ENCODE peak calls at places on chromosome 18, in nine cellular contexts. A is mammary epithelial cell; C is CD4-positive, alpha-beta memory T cell; J is uterus; H is heart right ventricle; X is lower lobe of right lung; Q is upper lobe of right lung; I is ascending aorta; B is neural progenitor cell. G is an unnamed sample.

GRCh38 chr18:11412790-11413189 is 196.6 kb upstream of the SLC35G4 start:
- DNase-seq in J (no peak), A (no peak), H (no peak), X (no peak), C (no peak), I (no peak), Q (no peak), B (no peak), G (no peak)

GRCh38 chr18:77223653-77224052 is 26.0 kb upstream of the GALR1 start:
- DNase-seq in A (peak), C (no peak), Q (no peak), H (no peak), X (no peak), B (no peak), J (no peak), I (no peak), G (no peak)

GRCh38 chr18:9902832-9903231 is 11.0 kb upstream of the VAPA start:
- DNase-seq in B (peak), X (no peak), I (no peak), C (no peak), Q (no peak), J (no peak), A (no peak), H (no peak), G (no peak)

GRCh38 chr18:63062246-63062645 is 257.3 kb downstream of the BCL2 start:
- DNase-seq in Q (no peak), I (no peak), A (no peak), J (no peak), B (no peak), H (no peak), C (no peak), X (no peak), G (no peak)

GRCh38 chr18:61948842-61949438 is 56.1 kb upstream of the RNF152 start:
- DNase-seq in C (no peak), B (peak), I (no peak), A (peak), J (no peak), X (no peak), Q (no peak), H (no peak), G (no peak)

GRCh38 chr18:36419913-36420531 is 122.5 kb downstream of the FHOD3 start:
- DNase-seq in Q (no peak), C (no peak), J (no peak), I (no peak), B (no peak), H (no peak), A (peak), X (no peak), G (no peak)

GRCh38 chr18:4806342-4806741 is 351.2 kb upstream of the DLGAP1 start:
- DNase-seq in H (no peak), A (no peak), C (no peak), J (no peak), B (no peak), X (no peak), I (no peak), Q (no peak), G (no peak)

GRCh38 chr18:76955529-76956170 is 133.3 kb downstream of the ZNF236 start:
- DNase-seq in Q (peak), C (no peak), B (no peak), H (no peak), J (no peak), X (peak), I (no peak), A (no peak), G (no peak)

GRCh38 chr18:22694954-22695353 is 238.2 kb upstream of the RBBP8 start:
- DNase-seq in B (no peak), X (no peak), Q (no peak), I (no peak), C (no peak), H (peak), A (peak), J (peak), G (no peak)

GRCh38 chr18:35688757-35689156 is 107.2 kb downstream of the GALNT1 start:
- DNase-seq in B (no peak), I (no peak), C (no peak), A (peak), X (no peak), Q (no peak), H (no peak), J (no peak), G (no peak)

GRCh38 chr18:27685807-27686412 is 491.0 kb downstream of the CDH2 start:
- DNase-seq in H (no peak), B (peak), I (no peak), C (no peak), J (no peak), A (peak), X (no peak), Q (no peak), G (no peak)

GRCh38 chr18:158128-159036 is at the start of gene USP14:
- DNase-seq in I (peak), B (peak), J (peak), X (peak), C (peak), A (peak), H (peak), Q (peak), G (peak)

GRCh38 chr18:3350566-3351527 is 88.9 kb downstream of the MYL12B start:
- DNase-seq in A (peak), I (no peak), C (no peak), J (no peak), X (no peak), Q (no peak), B (no peak), H (no peak), G (no peak)

GRCh38 chr18:47793609-47794008 is 136.8 kb downstream of the SMAD2 start:
- DNase-seq in A (no peak), X (no peak), C (no peak), J (no peak), Q (no peak), B (no peak), H (no peak), I (no peak), G (no peak)

GRCh38 chr18:28706397-28706796 is 529.5 kb upstream of the CDH2 start:
- DNase-seq in J (no peak), B (no peak), X (no peak), A (no peak), I (no peak), Q (no peak), C (no peak), H (no peak), G (no peak)

GRCh38 chr18:70355620-70356385 is 67.0 kb downstream of the SOCS6 start:
- DNase-seq in I (no peak), B (no peak), J (no peak), X (no peak), C (no peak), Q (no peak), H (no peak), A (no peak), G (no peak)

GRCh38 chr18:8634508-8634907 is 25.3 kb downstream of the RAB12 start:
- DNase-seq in X (no peak), H (no peak), Q (no peak), J (no peak), A (no peak), I (no peak), B (no peak), C (no peak), G (no peak)

GRCh38 chr18:68564961-68565360 is 149.9 kb downstream of the TMX3 start:
- DNase-seq in J (no peak), H (no peak), C (no peak), I (no peak), Q (no peak), A (no peak), X (no peak), B (no peak), G (no peak)

GRCh38 chr18:74412106-74412880 is 44.8 kb downstream of the DIPK1C start:
- DNase-seq in C (no peak), H (no peak), X (no peak), J (no peak), Q (no peak), A (no peak), I (no peak), B (peak), G (peak)

GRCh38 chr18:62245699-62246098 is 58.6 kb downstream of the RELCH start:
- DNase-seq in J (no peak), X (no peak), C (no peak), H (no peak), I (no peak), Q (no peak), A (no peak), B (no peak), G (no peak)

GRCh38 chr18:27382477-27383216 is 197.5 kb upstream of the CHST9 start:
- DNase-seq in A (no peak), B (no peak), Q (no peak), J (no peak), C (no peak), H (no peak), X (no peak), I (no peak), G (no peak)

GRCh38 chr18:4107049-4107459 is 348.1 kb downstream of the DLGAP1 start:
- DNase-seq in A (no peak), C (no peak), B (peak), Q (no peak), J (no peak), X (no peak), H (no peak), I (no peak), G (no peak)

GRCh38 chr18:44680271-44681038 is at the start of gene SETBP1:
- DNase-seq in B (peak), X (peak), C (no peak), I (peak), Q (peak), A (peak), J (peak), H (peak), G (peak)

GRCh38 chr18:29161429-29161828 is 984.5 kb upstream of the CDH2 start:
- DNase-seq in H (no peak), Q (no peak), C (no peak), J (no peak), I (no peak), A (no peak), B (no peak), X (no peak), G (no peak)

GRCh38 chr18:63137999-63138448 is 181.5 kb downstream of the BCL2 start:
- DNase-seq in Q (no peak), J (no peak), C (peak), I (no peak), A (no peak), B (no peak), X (no peak), H (peak), G (no peak)

GRCh38 chr18:45752681-45753080 is 28.7 kb downstream of the SLC14A1 start:
- DNase-seq in H (no peak), Q (no peak), A (no peak), X (no peak), B (no peak), I (no peak), J (no peak), C (no peak), G (no peak)

GRCh38 chr18:8088626-8089025 is 520.6 kb upstream of the RAB12 start:
- DNase-seq in Q (no peak), I (no peak), H (no peak), B (no peak), J (no peak), X (no peak), C (no peak), A (peak), G (no peak)

GRCh38 chr18:79682896-79683625 is 3.5 kb downstream of the CTDP1 start:
- DNase-seq in C (peak), J (no peak), Q (no peak), A (no peak), H (no peak), X (no peak), I (no peak), B (no peak), G (no peak)

GRCh38 chr18:8890957-8891464 is 185.7 kb downstream of the MTCL1 start:
- DNase-seq in Q (no peak), H (no peak), C (no peak), A (peak), J (no peak), X (no peak), B (peak), I (no peak), G (no peak)

GRCh38 chr18:47893939-47894699 is 36.3 kb downstream of the SMAD2 start:
- DNase-seq in A (no peak), I (no peak), B (no peak), Q (no peak), C (no peak), J (no peak), H (no peak), X (no peak), G (no peak)

GRCh38 chr18:35076556-35076955 is 35.3 kb downstream of the MAPRE2 start:
- DNase-seq in H (no peak), C (no peak), A (peak), B (no peak), I (no peak), Q (no peak), X (no peak), J (no peak), G (no peak)

GRCh38 chr18:49838381-49838780 is 25.0 kb upstream of the ACAA2 start:
- DNase-seq in H (no peak), C (no peak), A (no peak), Q (no peak), B (no peak), I (no peak), J (no peak), X (no peak), G (no peak)
- H3K27ac ChIP-seq in H (no peak), C (no peak), A (peak), Q (no peak), B (no peak), I (no peak), J (no peak), X (no peak), G (no peak)

GRCh38 chr18:13386891-13387801 is 168.6 kb downstream of the LDLRAD4 start:
- DNase-seq in H (no peak), C (no peak), B (no peak), J (no peak), I (no peak), A (no peak), Q (no peak), X (no peak), G (no peak)
- H3K27ac ChIP-seq in H (no peak), C (no peak), B (no peak), J (no peak), I (peak), A (no peak), Q (no peak), X (no peak), G (no peak)

GRCh38 chr18:57950542-57950941 is 93.5 kb upstream of the NEDD4L start:
- DNase-seq in J (no peak), C (no peak), A (peak), B (no peak), X (no peak), H (no peak), I (no peak), Q (no peak), G (no peak)

GRCh38 chr18:57953883-57954282 is 90.1 kb upstream of the NEDD4L start:
- DNase-seq in H (no peak), Q (no peak), C (no peak), B (no peak), I (no peak), A (no peak), J (no peak), X (no peak), G (no peak)

GRCh38 chr18:57954928-57955327 is 89.1 kb upstream of the NEDD4L start:
- DNase-seq in B (no peak), A (no peak), X (no peak), H (no peak), I (no peak), C (no peak), J (no peak), Q (no peak), G (no peak)

GRCh38 chr18:57951999-57952774 is 91.8 kb upstream of the NEDD4L start:
- DNase-seq in B (no peak), A (peak), J (no peak), X (peak), C (no peak), Q (peak), I (no peak), H (no peak), G (no peak)

GRCh38 chr18:57951110-57951796 is 92.8 kb upstream of the NEDD4L start:
- DNase-seq in C (no peak), I (no peak), H (no peak), B (no peak), X (no peak), A (peak), J (no peak), Q (no peak), G (no peak)
- H3K27ac ChIP-seq in C (no peak), I (no peak), H (no peak), B (no peak), X (no peak), A (peak), J (no peak), Q (no peak), G (no peak)

DNA sequence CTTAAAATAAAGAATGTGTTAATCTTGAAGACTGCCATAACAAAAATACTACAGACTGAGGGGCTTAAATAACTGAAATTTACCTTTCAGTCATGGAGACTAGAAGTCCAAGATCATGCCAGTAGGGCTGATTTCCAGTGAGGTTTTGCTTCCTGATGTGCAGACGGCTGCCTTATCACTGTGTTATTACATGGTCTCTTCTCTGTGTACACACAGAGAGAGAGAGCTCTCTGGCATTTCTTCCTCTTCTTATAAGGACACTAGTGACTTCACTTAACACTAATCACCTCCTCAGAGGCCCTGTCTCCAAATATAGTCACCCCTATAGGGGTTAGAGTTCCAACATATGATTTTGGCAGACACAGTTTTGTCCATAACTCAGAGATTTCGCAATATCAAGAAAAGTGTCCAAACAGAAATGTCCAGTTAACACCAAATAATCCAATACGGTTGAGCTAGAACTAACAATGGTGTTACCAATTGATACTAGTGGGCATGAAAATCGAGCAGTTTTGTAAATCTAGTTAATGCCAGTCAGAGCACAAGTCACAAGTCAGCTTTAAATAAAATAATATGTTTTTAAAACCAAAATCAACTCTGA is 399.8 kb downstream of the ADCYAP1 start:
- DNase-seq in X (no peak), H (no peak), J (no peak), I (no peak), B (no peak), Q (no peak), A (no peak), C (no peak), G (no peak)
- H3K27ac ChIP-seq in X (no peak), H (no peak), J (no peak), I (no peak), B (no peak), Q (no peak), A (no peak), C (no peak), G (no peak)

GRCh38 chr18:66511810-66512209 is 92.1 kb downstream of the CDH19 start:
- DNase-seq in I (no peak), B (no peak), Q (no peak), A (peak), J (no peak), H (no peak), C (no peak), X (no peak), G (no peak)
- H3K27ac ChIP-seq in I (no peak), B (no peak), Q (no peak), A (peak), J (no peak), H (no peak), C (no peak), X (no peak), G (no peak)

DNA sequence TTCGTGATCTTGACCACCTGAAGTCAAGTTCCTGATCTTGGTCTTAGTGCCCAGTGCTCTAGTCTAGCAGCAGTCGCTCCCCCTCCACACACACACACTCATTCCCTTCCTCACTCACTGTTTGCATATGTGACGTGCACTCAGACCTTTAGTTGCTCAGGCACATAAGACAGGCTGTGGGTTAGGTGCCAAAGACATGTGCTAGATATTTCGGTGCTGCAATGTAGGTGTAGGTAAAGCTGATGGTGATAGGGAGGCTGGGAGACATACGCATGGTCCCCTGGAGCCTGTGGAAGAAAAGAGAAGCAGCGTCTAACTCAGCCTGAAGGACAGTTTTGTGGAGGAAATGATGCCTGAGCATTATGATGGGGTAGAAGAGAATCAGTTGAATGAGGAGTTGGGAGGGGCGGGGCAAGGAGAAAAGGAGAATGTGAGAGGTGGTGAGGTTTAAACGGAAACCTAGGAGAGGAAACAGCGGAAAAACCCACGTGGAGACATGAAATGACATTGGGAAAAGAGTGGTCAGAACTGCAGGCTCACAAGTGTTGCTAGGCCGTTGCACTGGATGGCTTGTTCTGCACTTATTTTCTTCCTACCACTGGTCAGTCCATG is 3.9 kb downstream of the TTC39C start:
- DNase-seq in A (no peak), I (no peak), J (no peak), H (no peak), C (no peak), X (no peak), B (no peak), Q (no peak), G (no peak)
- H3K27ac ChIP-seq in A (no peak), I (no peak), J (no peak), H (no peak), C (peak), X (no peak), B (no peak), Q (no peak), G (no peak)

GRCh38 chr18:24128700-24129099 is 10.2 kb upstream of the CABYR start:
- DNase-seq in A (no peak), H (no peak), I (no peak), B (no peak), C (no peak), X (no peak), J (no peak), Q (no peak), G (no peak)
- H3K27ac ChIP-seq in A (no peak), H (no peak), I (no peak), B (no peak), C (no peak), X (no peak), J (no peak), Q (no peak), G (no peak)

DNA sequence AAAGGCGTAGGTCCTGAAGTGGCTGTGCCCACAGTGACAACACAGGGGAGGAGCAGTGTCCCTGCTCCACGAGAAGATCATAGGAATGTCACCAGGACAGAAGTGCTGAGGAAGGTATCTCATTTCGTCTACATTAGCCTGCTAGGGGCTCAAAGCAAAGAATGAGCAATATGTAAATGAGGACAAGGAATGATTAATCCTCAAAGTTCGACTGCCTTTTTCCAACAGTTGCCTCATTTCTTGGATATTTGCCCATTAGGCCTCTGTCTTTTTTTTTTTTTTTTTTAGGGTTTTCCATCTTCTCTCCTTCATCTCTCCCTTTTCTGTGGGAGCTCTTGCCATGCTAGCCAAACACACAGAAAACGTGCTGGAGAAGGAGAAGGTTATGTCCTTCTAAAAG is 105.2 kb upstream of the ARHGAP28 start:
- DNase-seq in Q (no peak), X (no peak), J (no peak), B (no peak), H (no peak), I (no peak), A (peak), C (no peak), G (no peak)
- H3K27ac ChIP-seq in Q (no peak), X (no peak), J (peak), B (no peak), H (peak), I (no peak), A (no peak), C (no peak), G (no peak)